ENCODE peak calls at places on chromosomes 13 and 19, in seven cellular contexts. Q is adrenal gland; U is mesenchymal stem cell; V is CD4-positive, alpha-beta T cell; B is stomach; K is cardiac muscle cell; L is astrocyte. W is an unnamed sample.

GRCh38 chr19:44772969-44773368 is 4.7 kb upstream of the CBLC start:
- DNase-seq in U (no peak), B (no peak), K (no peak), Q (no peak), V (no peak), L (no peak), W (no peak)

GRCh38 chr19:18140473-18140872 is 12.5 kb upstream of the PIK3R2 start:
- DNase-seq in L (no peak), V (no peak), B (no peak), U (no peak), Q (no peak), K (no peak), W (no peak)

GRCh38 chr19:10201176-10201575 is 6.4 kb upstream of the DNMT1 start:
- DNase-seq in L (no peak), U (no peak), K (no peak), B (no peak), V (no peak), Q (no peak), W (no peak)

GRCh38 chr19:16951529-16951928 is 62.7 kb downstream of the F2RL3 start:
- DNase-seq in V (no peak), B (no peak), K (no peak), U (no peak), Q (no peak), L (peak; percentile 7), W (no peak)

GRCh38 chr13:51729853-51730553 is 74.0 kb downstream of the DHRS12 start:
- DNase-seq in Q (peak; percentile 77), U (peak; percentile 97), B (no peak), K (peak; percentile 88), L (peak; percentile 84), V (no peak), W (no peak)

GRCh38 chr13:46572758-46573384 is 19.9 kb downstream of the LRCH1 start:
- DNase-seq in K (no peak), V (no peak), Q (no peak), B (no peak), U (no peak), L (no peak), W (no peak)

GRCh38 chr19:44808463-44809371 is at the start of gene BCAM:
- DNase-seq in V (no peak), K (peak; percentile 85), B (peak; percentile 82), Q (peak; percentile 86), L (peak; percentile 27), U (peak; percentile 73), W (no peak)

GRCh38 chr19:49119411-49120324 is at the start of gene PPFIA3:
- DNase-seq in L (peak; percentile 25), K (peak; percentile 73), U (peak; percentile 80), V (no peak), Q (peak; percentile 82), B (peak; percentile 77), W (peak; percentile 47)

GRCh38 chr19:33796164-33797100 is at the start of gene KCTD15:
- DNase-seq in U (peak; percentile 73), V (no peak), Q (no peak), L (peak; percentile 41), K (peak; percentile 75), B (peak; percentile 51), W (no peak)

GRCh38 chr13:33204130-33204927 is 81.2 kb downstream of the STARD13 start:
- DNase-seq in K (peak; percentile 95), B (peak; percentile 31), U (peak; percentile 89), Q (peak; percentile 73), V (no peak), L (peak; percentile 87), W (no peak)

GRCh38 chr13:92260363-92260762 is 861.9 kb downstream of the GPC5 start:
- DNase-seq in U (no peak), Q (no peak), B (no peak), V (no peak), K (no peak), L (no peak), W (no peak)

GRCh38 chr19:19782783-19783182 is 38.8 kb downstream of the ZNF506 start:
- DNase-seq in B (no peak), Q (no peak), U (no peak), V (no peak), L (no peak), K (no peak), W (no peak)

GRCh38 chr13:108346376-108346775 is 76.9 kb downstream of the TNFSF13B start:
- DNase-seq in Q (no peak), U (no peak), L (no peak), V (no peak), K (no peak), B (no peak), W (no peak)

GRCh38 chr13:102724923-102725322 is 30.1 kb upstream of the METTL21C start:
- DNase-seq in Q (peak; percentile 5), U (no peak), L (peak; percentile 3), B (no peak), K (peak; percentile 72), V (no peak), W (no peak)

GRCh38 chr19:15288146-15288963 is 44.0 kb downstream of the BRD4 start:
- DNase-seq in B (peak; percentile 41), U (no peak), K (no peak), L (no peak), Q (no peak), V (no peak), W (peak; percentile 86)

GRCh38 chr19:38718747-38719543 is 25.3 kb downstream of the CAPN12 start:
- DNase-seq in U (peak; percentile 39), B (peak; percentile 71), V (no peak), L (peak; percentile 63), Q (no peak), K (peak; percentile 70), W (peak; percentile 31)

GRCh38 chr19:58519087-58519354 is 589 bp downstream of the ZBTB45 start:
- DNase-seq in V (peak; percentile 54), Q (peak; percentile 78), L (peak; percentile 60), B (peak; percentile 59), K (peak; percentile 82), U (peak; percentile 88), W (peak; percentile 53)

GRCh38 chr13:42258747-42259146 is 13.2 kb upstream of the AKAP11 start:
- DNase-seq in V (no peak), U (no peak), Q (no peak), K (no peak), B (no peak), L (no peak), W (no peak)

GRCh38 chr13:100625447-100625846 is 36.9 kb upstream of the GGACT start:
- DNase-seq in U (no peak), V (no peak), K (no peak), Q (no peak), L (peak; percentile 30), B (no peak), W (no peak)

GRCh38 chr19:41564515-41565383 is 11.2 kb upstream of the CEACAM21 start:
- DNase-seq in B (no peak), V (no peak), L (no peak), U (peak; percentile 2), K (no peak), Q (peak; percentile 16), W (no peak)
- H3K27ac ChIP-seq in B (no peak overlapping the region), V (no peak overlapping the region), L (no peak overlapping the region), U (no peak overlapping the region), K (no peak overlapping the region), Q (no peak overlapping the region), W (no peak overlapping the region)

DNA sequence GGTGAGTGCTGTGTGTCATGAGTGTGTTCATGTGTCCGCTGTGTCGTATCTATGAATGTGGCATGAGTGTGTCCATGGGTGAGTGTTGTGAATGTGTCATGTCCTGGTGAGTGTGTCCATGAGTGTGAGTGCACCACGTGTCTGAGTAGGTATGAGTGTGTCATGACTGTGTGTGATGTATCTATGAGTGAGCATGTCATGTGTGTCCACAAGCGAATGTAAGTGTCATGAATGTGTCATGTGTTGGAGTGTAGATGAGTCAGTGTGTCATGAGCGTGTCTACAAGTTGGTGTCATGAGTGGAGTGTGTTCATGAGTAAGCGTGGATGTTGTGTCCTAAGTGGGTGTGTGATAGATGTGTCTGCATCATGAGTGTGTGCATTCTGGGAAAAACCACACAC is 129.4 kb downstream of the TUBA3C start:
- DNase-seq in K (no peak), U (no peak), V (no peak), L (no peak), Q (no peak), B (no peak), W (no peak)
- H3K27ac ChIP-seq in K (no peak overlapping the region), U (no peak overlapping the region), V (no peak overlapping the region), L (no peak overlapping the region), Q (no peak overlapping the region), B (no peak overlapping the region), W (no peak overlapping the region)

GRCh38 chr13:98490195-98490771 is 86.6 kb downstream of the STK24 start:
- DNase-seq in U (no peak), L (no peak), K (no peak), Q (no peak), B (no peak), V (no peak), W (no peak)

GRCh38 chr13:98490866-98491265 is 86.0 kb downstream of the STK24 start:
- DNase-seq in B (no peak), V (no peak), U (no peak), Q (no peak), L (no peak), K (no peak), W (no peak)

GRCh38 chr13:98494769-98495168 is 82.1 kb downstream of the STK24 start:
- DNase-seq in U (no peak), L (no peak), B (no peak), Q (no peak), V (no peak), K (no peak), W (no peak)

GRCh38 chr13:98493035-98493401 is 83.9 kb downstream of the STK24 start:
- DNase-seq in K (no peak), B (no peak), U (no peak), Q (no peak), L (no peak), V (no peak), W (no peak)

DNA sequence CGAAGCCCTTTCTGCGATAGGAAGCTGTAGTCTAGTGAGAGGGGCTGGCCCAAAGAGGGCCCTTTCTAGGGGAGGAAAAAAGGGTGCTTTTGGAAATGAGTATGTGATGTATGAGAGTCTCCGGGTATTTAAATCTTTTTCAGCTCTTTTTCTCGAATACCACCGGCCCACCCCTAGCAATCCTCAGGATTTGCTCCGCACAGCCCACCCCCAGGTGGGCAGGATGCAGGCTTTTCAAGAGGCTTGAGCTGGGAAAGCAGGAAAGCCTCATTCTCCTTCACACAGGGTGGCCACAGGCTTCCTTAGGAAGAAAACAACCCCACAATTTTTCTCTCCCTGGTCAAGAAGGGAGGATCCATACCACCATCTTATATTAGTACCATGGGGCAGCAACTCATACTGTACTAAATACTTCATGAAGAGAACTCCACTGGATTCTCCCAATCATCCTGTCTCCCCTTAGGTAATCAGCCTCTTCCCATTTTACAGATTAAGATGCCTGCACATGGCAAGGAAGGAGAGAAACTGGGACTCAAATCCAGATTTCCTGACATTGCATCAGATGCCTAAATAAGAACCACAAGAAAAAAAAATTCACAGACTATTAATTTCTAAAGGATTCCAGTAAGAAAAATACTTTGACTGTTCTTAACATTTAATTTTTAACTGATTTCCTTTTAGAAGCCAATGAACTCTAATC is 84.4 kb downstream of the STK24 start:
- DNase-seq in K (peak; percentile 39), U (no peak), L (no peak), V (no peak), Q (no peak), B (no peak), W (no peak)
- H3K27ac ChIP-seq in K (no peak overlapping the region), U (no peak overlapping the region), L (no peak overlapping the region), V (no peak overlapping the region), Q (no peak overlapping the region), B (peak overlapping the region; percentile 18), W (no peak overlapping the region)

DNA sequence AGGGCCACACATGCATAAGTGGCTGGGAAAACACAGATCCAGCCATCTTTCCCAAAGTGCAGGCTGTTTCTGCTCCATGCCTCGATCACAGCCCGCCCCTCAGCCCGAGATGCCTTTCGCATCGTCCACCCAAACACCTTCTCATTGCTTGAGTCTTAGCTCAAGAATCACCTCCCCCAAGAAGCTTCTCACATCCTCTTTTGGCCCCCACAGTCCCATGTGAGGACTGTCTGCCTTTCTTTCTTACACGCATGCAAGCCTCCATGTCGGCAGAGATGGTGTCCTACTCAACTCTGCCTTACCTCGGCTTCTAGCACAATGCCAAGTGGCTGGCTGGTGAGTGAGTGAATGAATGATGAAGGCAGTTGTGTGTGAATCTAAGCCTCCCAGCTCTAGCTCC is 18.1 kb upstream of the GSX1 start:
- DNase-seq in B (no peak), V (no peak), L (no peak), U (no peak), Q (no peak), K (no peak), W (no peak)
- H3K27ac ChIP-seq in B (no peak overlapping the region), V (no peak overlapping the region), L (no peak overlapping the region), U (no peak overlapping the region), Q (no peak overlapping the region), K (no peak overlapping the region), W (no peak overlapping the region)

W was measured in substantia nigra.